ENCODE peak calls at places on chromosome 5, in six cellular contexts. U, R, Y, C, F and X are unnamed samples.

GRCh38 chr5:125050926-125051325 is 304.5 kb upstream of the ZNF608 start:
- DNase-seq in U (no peak), R (no peak), Y (no peak), C (no peak), F (no peak), X (no peak)

GRCh38 chr5:3601060-3601710 is 5.6 kb downstream of the IRX1 start:
- DNase-seq in U (no peak), R (no peak), Y (no peak), C (no peak), F (no peak), X (no peak)

GRCh38 chr5:89281211-89281610 is 398.2 kb upstream of the MEF2C start:
- DNase-seq in U (no peak), R (no peak), Y (no peak), C (no peak), F (no peak), X (no peak)

GRCh38 chr5:16600397-16600796 is 16.4 kb downstream of the RETREG1 start:
- DNase-seq in U (no peak), R (no peak), Y (no peak), C (no peak), F (no peak), X (no peak)

GRCh38 chr5:160445132-160445531 is 23.5 kb downstream of the PTTG1 start:
- DNase-seq in U (no peak), R (no peak), Y (no peak), C (no peak), F (no peak), X (no peak)

GRCh38 chr5:53971096-53971495 is 339.3 kb downstream of the ARL15 start:
- DNase-seq in U (no peak), R (no peak), Y (no peak), C (no peak), F (no peak), X (no peak)

GRCh38 chr5:138653502-138653901 is 78.3 kb upstream of the HSPA9 start:
- DNase-seq in U (no peak), R (peak; percentile 35), Y (no peak), C (no peak), F (no peak), X (no peak)

GRCh38 chr5:35345222-35345621 is 114.9 kb upstream of the PRLR start:
- DNase-seq in U (no peak), R (no peak), Y (peak; percentile 4), C (no peak), F (no peak), X (no peak)

GRCh38 chr5:87598460-87598859 is 185.7 kb upstream of the CCNH start:
- DNase-seq in U (no peak), R (no peak), Y (no peak), C (no peak), F (no peak), X (no peak)

GRCh38 chr5:39570418-39571027 is 145.7 kb upstream of the DAB2 start:
- DNase-seq in U (peak; percentile 10), R (peak; percentile 61), Y (peak; percentile 24), C (peak; percentile 20), F (no peak), X (peak; percentile 10)

GRCh38 chr5:151005975-151006576 is 14.3 kb upstream of the GPX3 start:
- DNase-seq in U (no peak), R (peak; percentile 57), Y (no peak), C (no peak), F (no peak), X (no peak)

GRCh38 chr5:172666251-172666650 is 25.2 kb downstream of the NEURL1B start:
- DNase-seq in U (no peak), R (peak; percentile 17), Y (peak; percentile 24), C (peak; percentile 60), F (no peak), X (no peak)

GRCh38 chr5:43702293-43702692 is 99.3 kb downstream of the NNT start:
- DNase-seq in U (no peak), R (no peak), Y (no peak), C (no peak), F (no peak), X (no peak)

GRCh38 chr5:68251804-68252648 is 36.5 kb downstream of the PIK3R1 start:
- DNase-seq in U (no peak), R (peak; percentile 50), Y (no peak), C (no peak), F (no peak), X (no peak)

GRCh38 chr5:121630402-121630801 is 221.3 kb upstream of the FTMT start:
- DNase-seq in U (no peak), R (peak; percentile 0), Y (peak; percentile 18), C (no peak), F (no peak), X (peak; percentile 11)

GRCh38 chr5:144697847-144698262 is 527.2 kb downstream of the KCTD16 start:
- DNase-seq in U (no peak), R (peak; percentile 97), Y (no peak), C (no peak), F (no peak), X (no peak)

GRCh38 chr5:151151263-151151660 is 6.3 kb downstream of the ANXA6 start:
- DNase-seq in U (no peak), R (no peak), Y (no peak), C (no peak), F (no peak), X (no peak)

GRCh38 chr5:54959673-54960418 is 25.5 kb downstream of the ESM1 start:
- DNase-seq in U (no peak), R (no peak), Y (peak; percentile 5), C (peak; percentile 26), F (no peak), X (peak; percentile 22)

GRCh38 chr5:79922626-79923025 is 68.4 kb downstream of the MTX3 start:
- DNase-seq in U (no peak), R (no peak), Y (no peak), C (no peak), F (no peak), X (no peak)

GRCh38 chr5:10333154-10334006 is 20.1 kb upstream of the MARCHF6 start:
- DNase-seq in U (peak; percentile 48), R (peak; percentile 26), Y (no peak), C (no peak), F (no peak), X (no peak)

GRCh38 chr5:143887302-143887638 is 75.3 kb downstream of the HMHB1 start:
- DNase-seq in U (no peak), R (peak; percentile 49), Y (no peak), C (no peak), F (no peak), X (no peak)

DNA sequence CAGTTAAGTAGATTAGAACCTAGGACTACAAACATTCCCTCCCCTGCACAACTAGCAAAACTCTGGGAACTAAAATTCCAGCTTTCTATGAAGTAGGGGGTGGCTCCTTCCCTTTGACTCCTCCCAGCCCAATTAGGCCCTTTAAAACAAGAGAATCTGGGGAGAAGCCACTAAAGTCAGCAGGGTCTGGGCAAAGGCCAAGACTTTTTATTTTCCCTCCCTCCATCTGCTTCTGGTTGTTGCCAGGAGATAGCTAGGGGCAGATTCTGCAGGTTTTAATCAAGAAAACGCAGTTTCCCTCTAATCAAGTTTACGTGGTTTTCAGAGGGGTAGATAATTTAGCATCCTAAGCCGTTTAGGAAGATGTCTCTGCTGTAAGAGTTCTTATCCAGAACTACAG is 114.6 kb upstream of the CDH6 start:
- DNase-seq in U (no peak), R (no peak), Y (no peak), C (no peak), F (no peak), X (no peak)
- TF ChIP-seq BHLHE40 in U (no peak), R (no peak), Y (no peak), C (no peak), F (no peak), X (no peak)

GRCh38 chr5:180600554-180601041 is 9.3 kb upstream of the SCGB3A1 start:
- DNase-seq in U (no peak), R (no peak), Y (no peak), C (peak; percentile 9), F (no peak), X (no peak)

GRCh38 chr5:180599590-180599914 is 8.3 kb upstream of the SCGB3A1 start:
- DNase-seq in U (no peak), R (no peak), Y (no peak), C (peak; percentile 5), F (no peak), X (no peak)

GRCh38 chr5:180599981-180600553 is 8.8 kb upstream of the SCGB3A1 start:
- DNase-seq in U (no peak), R (no peak), Y (no peak), C (peak; percentile 5), F (no peak), X (no peak)

GRCh38 chr5:180598316-180598701 is 7.0 kb upstream of the SCGB3A1 start:
- DNase-seq in U (no peak), R (no peak), Y (no peak), C (peak; percentile 4), F (no peak), X (no peak)

GRCh38 chr5:180598797-180599589 is 7.7 kb upstream of the SCGB3A1 start:
- DNase-seq in U (no peak), R (no peak), Y (no peak), C (peak; percentile 5), F (no peak), X (no peak)
- TF ChIP-seq BHLHE40 in U (no peak), R (no peak), Y (no peak), C (no peak), F (no peak), X (no peak)

GRCh38 chr5:95638632-95639031 is 7.9 kb upstream of the RFESD start:
- DNase-seq in U (no peak), R (no peak), Y (no peak), C (no peak), F (no peak), X (no peak)

GRCh38 chr5:95643152-95643551 is 3.4 kb upstream of the RFESD start:
- DNase-seq in U (no peak), R (no peak), Y (no peak), C (no peak), F (no peak), X (no peak)

GRCh38 chr5:95646569-95647330 is at the start of gene RFESD:
- DNase-seq in U (peak; percentile 83), R (peak; percentile 93), Y (peak; percentile 96), C (peak; percentile 93), F (peak; percentile 83), X (peak; percentile 96)

GRCh38 chr5:95644351-95645042 is 2.1 kb upstream of the RFESD start:
- DNase-seq in U (peak; percentile 49), R (peak; percentile 65), Y (peak; percentile 45), C (peak; percentile 51), F (peak; percentile 56), X (peak; percentile 53)

DNA sequence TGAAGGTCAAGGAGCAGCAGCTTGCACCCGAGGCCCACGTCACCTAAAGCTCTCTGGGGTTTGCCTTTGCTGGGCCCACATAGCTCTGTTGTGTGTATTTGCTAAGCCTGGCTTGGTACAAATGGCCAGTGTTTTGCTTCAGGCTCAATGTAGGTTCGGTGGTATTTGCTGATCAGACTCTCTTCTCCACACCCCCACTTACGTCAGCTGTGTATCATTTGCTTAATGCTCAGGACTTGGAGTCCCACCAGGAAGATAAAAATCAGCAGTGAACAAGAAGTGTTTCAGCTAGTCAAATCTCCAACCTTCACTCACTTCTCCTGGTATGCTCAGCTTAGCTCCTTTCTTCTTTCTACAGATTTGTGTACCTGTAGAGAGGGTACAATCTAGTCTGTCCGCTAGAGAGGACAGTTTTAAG is 4.8 kb upstream of the RFESD start:
- DNase-seq in U (no peak), R (peak; percentile 54), Y (peak; percentile 77), C (no peak), F (no peak), X (no peak)
- TF ChIP-seq BHLHE40 in U (no peak), R (no peak), Y (no peak), C (no peak), F (no peak), X (no peak)

DNA sequence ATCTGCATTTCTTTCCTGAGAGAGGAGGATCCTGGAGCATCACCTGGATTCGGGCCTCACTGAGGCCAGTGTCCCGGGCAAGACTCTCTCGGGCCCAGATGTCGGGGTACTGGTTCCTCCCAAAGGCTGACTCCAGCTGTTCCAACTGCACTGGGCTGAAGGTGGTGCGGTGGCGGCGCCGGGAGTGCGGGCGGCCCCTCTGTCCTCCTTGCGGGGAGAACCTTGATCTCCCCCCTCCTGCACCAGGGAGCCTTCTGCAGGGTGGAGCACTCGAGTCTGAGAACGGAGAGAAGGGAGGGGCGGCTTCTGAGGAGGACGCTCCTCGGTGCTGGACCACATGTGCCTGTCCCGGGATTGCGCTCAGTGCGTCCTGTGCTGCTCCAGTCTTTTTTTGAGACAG is 2.0 kb downstream of the PROP1 start:
- DNase-seq in U (no peak), R (no peak), Y (no peak), C (no peak), F (no peak), X (no peak)
- TF ChIP-seq BHLHE40 in U (no peak), R (no peak), Y (no peak), C (no peak), F (no peak), X (no peak)